ENCODE peak calls at places on chromosomes 6 and 20, in nine cellular contexts. S is kidney; R is cardiac fibroblast; C is left lung; K is ovary; Y is progenitor cell of endocrine pancreas; X is cardiac muscle cell; G is CD4-positive, alpha-beta T cell; W is fibroblast of pulmonary artery. V is an unnamed sample.

GRCh38 chr6:2636672-2637071 is 114.0 kb downstream of the MYLK4 start:
- DNase-seq in S (no peak), R (no peak), C (no peak), K (no peak), Y (no peak), X (no peak), G (no peak), W (no peak), V (no peak)

GRCh38 chr20:59784365-59785117 is 148.9 kb downstream of the SYCP2 start:
- DNase-seq in S (no peak), R (no peak), C (no peak), K (no peak), Y (no peak), X (no peak), G (no peak), W (no peak), V (no peak)

GRCh38 chr6:37628611-37629320 is 68.9 kb downstream of the MDGA1 start:
- DNase-seq in S (no peak), R (peak), C (no peak), K (no peak), Y (no peak), X (peak), G (no peak), W (peak), V (no peak)

GRCh38 chr20:6993016-6993415 is 225.5 kb downstream of the BMP2 start:
- DNase-seq in S (no peak), R (no peak), C (no peak), K (no peak), Y (no peak), X (no peak), G (no peak), W (peak), V (no peak)

GRCh38 chr6:96520039-96520850 is 1.4 kb upstream of the UFL1 start:
- DNase-seq in S (peak), R (peak), C (no peak), K (no peak), Y (no peak), X (peak), G (no peak), W (peak), V (no peak)

GRCh38 chr20:50129662-50130345 is 16.9 kb upstream of the UBE2V1 start:
- DNase-seq in S (no peak), R (no peak), C (no peak), K (no peak), Y (no peak), X (no peak), G (no peak), W (no peak), V (no peak)

GRCh38 chr20:38120625-38120988 is 44.5 kb downstream of the TGM2 start:
- DNase-seq in S (peak), R (no peak), C (no peak), K (no peak), Y (no peak), X (no peak), G (no peak), W (no peak), V (no peak)

GRCh38 chr6:136703331-136703846 is 88.9 kb downstream of the MAP3K5 start:
- DNase-seq in S (no peak), R (peak), C (no peak), K (no peak), Y (no peak), X (peak), G (no peak), W (no peak), V (no peak)

GRCh38 chr20:40807771-40808170 is 118.7 kb upstream of the MAFB start:
- DNase-seq in S (no peak), R (no peak), C (no peak), K (no peak), Y (no peak), X (no peak), G (no peak), W (no peak), V (no peak)

GRCh38 chr6:111105578-111105977 is 18.3 kb downstream of the SLC16A10 start:
- DNase-seq in S (peak), R (peak), C (peak), K (peak), Y (no peak), X (peak), G (no peak), W (peak), V (no peak)

GRCh38 chr20:40009542-40009941 is 679.5 kb downstream of the MAFB start:
- DNase-seq in S (no peak), R (no peak), C (no peak), K (no peak), Y (no peak), X (no peak), G (no peak), W (no peak), V (no peak)

GRCh38 chr6:87830834-87831374 is 128.9 kb upstream of the AKIRIN2 start:
- DNase-seq in S (no peak), R (no peak), C (no peak), K (no peak), Y (no peak), X (no peak), G (no peak), W (no peak), V (no peak)

GRCh38 chr6:162442675-162443074 is 284.9 kb downstream of the PRKN start:
- DNase-seq in S (no peak), R (peak), C (no peak), K (no peak), Y (peak), X (peak), G (no peak), W (no peak), V (no peak)

GRCh38 chr6:139699335-139699734 is 324.9 kb upstream of the CITED2 start:
- DNase-seq in S (no peak), R (peak), C (no peak), K (no peak), Y (no peak), X (peak), G (no peak), W (peak), V (no peak)

GRCh38 chr6:74731921-74732320 is 473.9 kb downstream of the COL12A1 start:
- DNase-seq in S (no peak), R (peak), C (no peak), K (no peak), Y (no peak), X (peak), G (no peak), W (peak), V (no peak)

GRCh38 chr6:901696-902455 is 208.9 kb upstream of the EXOC2 start:
- DNase-seq in S (no peak), R (no peak), C (no peak), K (no peak), Y (no peak), X (no peak), G (no peak), W (no peak), V (no peak)

GRCh38 chr6:43911625-43912577 is 141.9 kb downstream of the VEGFA start:
- DNase-seq in S (no peak), R (no peak), C (no peak), K (no peak), Y (no peak), X (no peak), G (no peak), W (no peak), V (no peak)

GRCh38 chr6:20069130-20069529 is 143.1 kb downstream of the MBOAT1 start:
- DNase-seq in S (no peak), R (no peak), C (no peak), K (no peak), Y (no peak), X (no peak), G (no peak), W (no peak), V (no peak)

GRCh38 chr20:33291830-33292355 is 8.9 kb downstream of the BPIFB1 start:
- DNase-seq in S (peak), R (peak), C (peak), K (no peak), Y (peak), X (peak), G (peak), W (peak), V (no peak)

GRCh38 chr6:12324096-12324495 is 33.9 kb downstream of the EDN1 start:
- DNase-seq in S (no peak), R (peak), C (no peak), K (no peak), Y (no peak), X (peak), G (no peak), W (peak), V (no peak)

GRCh38 chr20:20411382-20411781 is 43.5 kb downstream of the INSM1 start:
- DNase-seq in S (no peak), R (no peak), C (no peak), K (no peak), Y (no peak), X (no peak), G (no peak), W (no peak), V (no peak)

GRCh38 chr6:16635810-16636602 is 125.3 kb downstream of the ATXN1 start:
- DNase-seq in S (peak), R (peak), C (no peak), K (no peak), Y (no peak), X (peak), G (no peak), W (peak), V (no peak)

GRCh38 chr6:16676978-16677377 is 84.3 kb downstream of the ATXN1 start:
- DNase-seq in S (no peak), R (peak), C (no peak), K (peak), Y (no peak), X (peak), G (no peak), W (peak), V (no peak)

GRCh38 chr6:100892693-100893092 is 11.6 kb upstream of the ASCC3 start:
- DNase-seq in S (no peak), R (no peak), C (peak), K (no peak), Y (no peak), X (no peak), G (no peak), W (no peak), V (no peak)

GRCh38 chr6:125868252-125868651 is 77.5 kb downstream of the NCOA7 start:
- DNase-seq in S (no peak), R (peak), C (no peak), K (no peak), Y (no peak), X (no peak), G (no peak), W (no peak), V (no peak)

GRCh38 chr6:7624781-7625710 is 35.0 kb downstream of the SNRNP48 start:
- DNase-seq in S (no peak), R (no peak), C (no peak), K (no peak), Y (no peak), X (no peak), G (no peak), W (no peak), V (no peak)

GRCh38 chr20:4455301-4455701 is 266.4 kb upstream of the PRND start:
- DNase-seq in S (no peak), R (no peak), C (no peak), K (no peak), Y (no peak), X (no peak), G (no peak), W (no peak), V (no peak)

GRCh38 chr20:35617397-35618031 is 1.9 kb downstream of the SPAG4 start:
- DNase-seq in S (peak), R (peak), C (peak), K (peak), Y (no peak), X (peak), G (peak), W (peak), V (no peak)
- TF ChIP-seq CTCF in S (no peak), R (peak), C (no peak), K (peak), Y (peak), X (peak), G (no peak), W (peak), V (peak)

GRCh38 chr6:40930555-40930954 is 108.5 kb downstream of the UNC5CL start:
- DNase-seq in S (no peak), R (peak), C (no peak), K (no peak), Y (no peak), X (peak), G (no peak), W (peak), V (no peak)

GRCh38 chr6:40932953-40933352 is 106.1 kb downstream of the UNC5CL start:
- DNase-seq in S (no peak), R (no peak), C (no peak), K (no peak), Y (no peak), X (no peak), G (no peak), W (no peak), V (no peak)

GRCh38 chr6:40932366-40932765 is 106.7 kb downstream of the UNC5CL start:
- DNase-seq in S (no peak), R (no peak), C (no peak), K (no peak), Y (no peak), X (no peak), G (no peak), W (no peak), V (no peak)

GRCh38 chr6:40930045-40930444 is 109.0 kb downstream of the UNC5CL start:
- DNase-seq in S (no peak), R (no peak), C (no peak), K (no peak), Y (no peak), X (no peak), G (no peak), W (no peak), V (no peak)

DNA sequence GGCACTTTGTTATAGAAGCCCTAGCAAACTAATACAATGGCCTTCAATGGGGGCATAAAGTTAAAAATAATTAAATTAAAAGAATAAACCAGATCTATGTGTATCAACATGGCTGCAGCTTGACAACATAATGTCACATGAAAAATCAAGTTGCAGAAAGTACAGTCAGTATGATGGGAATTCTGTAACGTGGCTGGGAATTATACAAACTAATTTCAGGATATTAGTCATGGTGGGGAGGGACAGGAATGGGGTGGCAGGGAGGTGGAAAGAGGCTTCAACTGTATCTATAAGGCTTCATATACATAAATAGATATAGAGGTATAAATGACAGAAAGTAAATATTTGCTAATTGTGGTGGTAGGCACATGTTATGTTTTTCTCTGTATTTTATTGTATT is 107.1 kb downstream of the UNC5CL start:
- DNase-seq in S (no peak), R (no peak), C (no peak), K (no peak), Y (no peak), X (no peak), G (no peak), W (peak), V (no peak)
- TF ChIP-seq CTCF in S (no peak), R (no peak), C (no peak), K (no peak), Y (no peak), X (no peak), G (no peak), W (no peak), V (no peak)

GRCh38 chr6:133951881-133952814 is 876 bp upstream of the TBPL1 start:
- DNase-seq in S (peak), R (peak), C (peak), K (peak), Y (peak), X (peak), G (no peak), W (peak), V (peak)
- TF ChIP-seq CTCF in S (peak), R (peak), C (peak), K (peak), Y (peak), X (peak), G (peak), W (peak), V (peak)

GRCh38 chr6:132401120-132401940 is at the start of gene MOXD1:
- DNase-seq in S (peak), R (peak), C (peak), K (no peak), Y (peak), X (peak), G (no peak), W (peak), V (peak)
- TF ChIP-seq CTCF in S (no peak), R (no peak), C (no peak), K (no peak), Y (no peak), X (no peak), G (no peak), W (no peak), V (peak)

GRCh38 chr6:138648127-138648526 is 125.4 kb upstream of the CCDC28A start:
- DNase-seq in S (no peak), R (no peak), C (no peak), K (no peak), Y (no peak), X (no peak), G (no peak), W (no peak), V (no peak)

GRCh38 chr6:138654715-138655634 is 118.6 kb upstream of the CCDC28A start:
- DNase-seq in S (no peak), R (peak), C (no peak), K (no peak), Y (no peak), X (peak), G (no peak), W (peak), V (no peak)

GRCh38 chr6:138653435-138653834 is 120.1 kb upstream of the CCDC28A start:
- DNase-seq in S (no peak), R (no peak), C (no peak), K (no peak), Y (no peak), X (no peak), G (no peak), W (no peak), V (no peak)

GRCh38 chr6:138652824-138653223 is 120.7 kb upstream of the CCDC28A start:
- DNase-seq in S (no peak), R (no peak), C (no peak), K (no peak), Y (no peak), X (no peak), G (no peak), W (no peak), V (no peak)

GRCh38 chr6:138651491-138651890 is 122.1 kb upstream of the CCDC28A start:
- DNase-seq in S (no peak), R (no peak), C (no peak), K (no peak), Y (no peak), X (no peak), G (no peak), W (no peak), V (no peak)
- TF ChIP-seq CTCF in S (no peak), R (no peak), C (no peak), K (no peak), Y (no peak), X (no peak), G (no peak), W (no peak), V (no peak)

GRCh38 chr6:159017757-159018559 is 18.0 kb upstream of the RSPH3 start:
- DNase-seq in S (no peak), R (no peak), C (no peak), K (no peak), Y (no peak), X (no peak), G (no peak), W (no peak), V (no peak)
- TF ChIP-seq CTCF in S (no peak), R (no peak), C (no peak), K (no peak), Y (no peak), X (no peak), G (no peak), W (no peak), V (no peak)

GRCh38 chr20:25076731-25077609 is 5.0 kb downstream of the VSX1 start:
- DNase-seq in S (no peak), R (peak), C (no peak), K (no peak), Y (peak), X (peak), G (no peak), W (peak), V (peak)
- TF ChIP-seq CTCF in S (no peak), R (peak), C (peak), K (no peak), Y (peak), X (peak), G (no peak), W (peak), V (peak)

V was measured in type B pancreatic cell.